ENCODE peak calls at places on chromosome 19, in eight cellular contexts. P, L, X, A, N, G, V and B are unnamed samples.

GRCh38 chr19:8174706-8175105 is 25.3 kb upstream of the FBN3 start:
- DNase-seq in V (peak), L (no peak), N (no peak), G (peak), P (no peak), X (no peak), A (no peak), B (no peak)

GRCh38 chr19:27822336-27822735 is 1390.6 kb downstream of the UQCRFS1 start:
- DNase-seq in P (no peak), N (no peak), A (no peak), G (no peak), L (no peak), V (peak), X (no peak), B (peak)

GRCh38 chr19:46859637-46860124 is 1.1 kb upstream of the ARHGAP35 start:
- DNase-seq in G (peak), N (no peak), V (peak), L (peak), P (no peak), X (peak), A (no peak), B (peak)

GRCh38 chr19:461664-462551 is 1.1 kb upstream of the SHC2 start:
- DNase-seq in N (no peak), L (peak), P (peak), V (no peak), G (no peak), A (no peak), X (no peak), B (no peak)

GRCh38 chr19:5907216-5907615 is 2.5 kb downstream of the VMAC start:
- DNase-seq in N (no peak), X (no peak), V (peak), A (no peak), P (no peak), L (no peak), G (no peak), B (no peak)

GRCh38 chr19:29292146-29292545 is 79.2 kb upstream of the UQCRFS1 start:
- DNase-seq in X (no peak), L (no peak), A (no peak), G (no peak), V (no peak), P (no peak), N (no peak), B (no peak)

GRCh38 chr19:4390862-4391693 is 9.3 kb downstream of the SH3GL1 start:
- DNase-seq in A (no peak), X (no peak), P (no peak), N (no peak), V (peak), L (peak), G (peak), B (no peak)

GRCh38 chr19:11281336-11282049 is 14.5 kb upstream of the TSPAN16 start:
- DNase-seq in X (no peak), V (no peak), P (no peak), L (no peak), G (no peak), N (no peak), A (no peak), B (no peak)

GRCh38 chr19:15268928-15269253 is 36.6 kb upstream of the EPHX3 start:
- DNase-seq in V (no peak), P (no peak), L (no peak), A (no peak), X (no peak), G (no peak), N (no peak), B (no peak)

GRCh38 chr19:4380254-4380727 is 20.1 kb downstream of the SH3GL1 start:
- DNase-seq in X (no peak), G (no peak), V (no peak), L (peak), N (no peak), P (no peak), A (no peak), B (no peak)

GRCh38 chr19:45451181-45451849 is 16.5 kb upstream of the FOSB start:
- DNase-seq in P (no peak), N (no peak), A (peak), V (peak), G (peak), X (peak), L (no peak), B (no peak)

GRCh38 chr19:45499196-45500180 is 1.2 kb downstream of the PPM1N start:
- DNase-seq in L (peak), N (no peak), P (peak), G (peak), V (no peak), X (no peak), A (no peak), B (peak)

GRCh38 chr19:32104465-32105235 is 240.8 kb upstream of the ZNF507 start:
- DNase-seq in V (no peak), N (no peak), G (no peak), A (no peak), X (no peak), P (peak), L (no peak), B (peak)

GRCh38 chr19:2330632-2331284 is 2.3 kb downstream of the SPPL2B start:
- DNase-seq in V (no peak), G (no peak), A (no peak), X (no peak), L (peak), N (no peak), P (no peak), B (no peak)

GRCh38 chr19:46381746-46382345 is 31.5 kb downstream of the CCDC8 start:
- DNase-seq in G (no peak), V (no peak), A (no peak), P (no peak), L (no peak), X (no peak), N (no peak), B (no peak)

GRCh38 chr19:51127032-51127431 is 2.3 kb downstream of the SIGLEC9 start:
- DNase-seq in X (no peak), P (no peak), G (no peak), N (no peak), V (no peak), L (no peak), A (no peak), B (no peak)
- H3K4me3 ChIP-seq in X (no peak), P (no peak), G (no peak), N (no peak), V (no peak), L (no peak), A (no peak), B (no peak)

DNA sequence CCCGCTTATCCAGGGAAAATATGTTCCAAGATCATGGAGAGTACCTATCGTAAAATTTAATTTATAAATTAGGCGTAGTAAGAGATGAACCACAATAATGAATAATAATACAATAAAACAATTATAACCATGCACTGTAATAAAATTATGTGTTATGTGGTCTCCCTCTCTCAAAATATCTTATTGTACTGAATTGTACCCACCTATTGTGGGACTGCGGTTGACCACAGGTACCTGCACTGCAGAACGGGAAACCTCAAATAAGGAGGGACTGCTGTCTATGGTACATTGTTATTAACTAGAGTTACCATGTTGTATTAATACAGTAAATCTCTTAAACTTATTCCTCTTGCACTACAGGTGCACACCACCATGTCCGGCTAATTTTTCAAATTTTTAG is 5.3 kb upstream of the KLK12 start:
- DNase-seq in P (no peak), V (no peak), L (no peak), A (no peak), N (no peak), G (no peak), X (no peak), B (no peak)
- H3K4me3 ChIP-seq in P (no peak), V (no peak), L (no peak), A (no peak), N (no peak), G (no peak), X (no peak), B (no peak)

DNA sequence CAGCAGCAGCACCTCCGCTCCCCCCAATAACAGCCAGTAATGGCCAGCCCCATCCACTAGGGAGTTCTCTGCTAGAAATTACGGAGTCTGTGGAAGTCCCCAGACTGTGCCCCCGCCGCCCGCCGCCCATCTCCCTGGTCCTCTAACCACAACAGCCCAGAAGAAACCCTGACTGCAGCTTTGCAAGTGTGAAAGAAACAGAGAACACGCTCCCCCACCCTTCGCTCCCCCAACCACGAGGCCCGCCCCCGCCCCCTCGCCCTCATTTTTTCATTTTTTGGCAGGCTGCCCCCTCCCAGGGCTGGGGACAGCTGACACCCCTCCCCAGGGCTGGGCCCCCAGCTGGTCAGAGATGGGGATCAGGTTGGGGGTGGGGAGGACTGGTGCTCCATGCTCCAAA is 29.6 kb upstream of the ASF1B start:
- DNase-seq in A (no peak), G (no peak), N (no peak), X (no peak), V (no peak), L (no peak), P (no peak), B (no peak)
- H3K4me3 ChIP-seq in A (no peak), G (no peak), N (no peak), X (no peak), V (no peak), L (no peak), P (no peak), B (no peak)

GRCh38 chr19:12930002-12930645 is 3.4 kb downstream of the FARSA start:
- DNase-seq in G (no peak), P (no peak), A (no peak), V (no peak), L (no peak), N (no peak), X (no peak), B (no peak)
- H3K4me3 ChIP-seq in G (no peak), P (no peak), A (no peak), V (no peak), L (no peak), N (no peak), X (no peak), B (no peak)

DNA sequence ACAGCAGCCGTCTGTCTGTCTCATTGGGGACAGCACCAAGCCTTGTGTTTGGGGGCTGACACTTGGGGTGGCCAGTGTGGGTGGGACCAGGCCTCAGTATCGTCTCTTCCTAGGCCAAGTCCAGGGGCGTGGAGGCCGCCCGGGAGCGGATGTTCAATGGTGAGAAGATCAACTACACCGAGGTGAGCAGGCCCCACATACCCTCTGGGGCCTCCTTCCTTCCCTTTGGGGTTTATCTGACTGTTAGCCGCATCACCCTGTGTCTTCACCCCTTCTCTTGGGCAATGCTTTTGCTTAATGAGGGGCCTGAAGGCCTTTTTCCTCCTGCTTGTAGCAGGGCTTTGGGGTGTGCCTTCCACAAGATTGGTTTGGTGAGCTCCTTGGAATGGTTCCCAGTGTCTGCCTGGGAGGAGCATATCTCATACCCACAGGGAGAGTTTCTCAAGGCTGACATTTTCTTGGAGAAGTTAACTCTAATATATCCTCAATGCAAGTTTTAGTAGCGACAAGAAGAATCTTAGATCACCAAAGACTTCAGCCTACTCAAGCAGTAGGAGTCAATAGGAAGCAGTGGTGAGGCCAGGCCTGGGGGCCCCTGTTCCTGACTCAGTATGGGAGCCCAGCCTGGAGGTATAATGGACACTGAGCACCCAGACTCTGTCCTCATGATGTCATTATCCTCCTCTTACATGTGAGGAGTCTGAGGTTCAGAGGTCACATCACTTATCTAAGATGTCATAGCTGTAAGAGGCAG is 1.9 kb downstream of the GPI start:
- DNase-seq in X (peak), P (no peak), V (peak), G (peak), L (no peak), N (no peak), A (no peak), B (peak)
- H3K4me3 ChIP-seq in X (peak), P (peak), V (no peak), G (peak), L (peak), N (peak), A (peak), B (peak)

DNA sequence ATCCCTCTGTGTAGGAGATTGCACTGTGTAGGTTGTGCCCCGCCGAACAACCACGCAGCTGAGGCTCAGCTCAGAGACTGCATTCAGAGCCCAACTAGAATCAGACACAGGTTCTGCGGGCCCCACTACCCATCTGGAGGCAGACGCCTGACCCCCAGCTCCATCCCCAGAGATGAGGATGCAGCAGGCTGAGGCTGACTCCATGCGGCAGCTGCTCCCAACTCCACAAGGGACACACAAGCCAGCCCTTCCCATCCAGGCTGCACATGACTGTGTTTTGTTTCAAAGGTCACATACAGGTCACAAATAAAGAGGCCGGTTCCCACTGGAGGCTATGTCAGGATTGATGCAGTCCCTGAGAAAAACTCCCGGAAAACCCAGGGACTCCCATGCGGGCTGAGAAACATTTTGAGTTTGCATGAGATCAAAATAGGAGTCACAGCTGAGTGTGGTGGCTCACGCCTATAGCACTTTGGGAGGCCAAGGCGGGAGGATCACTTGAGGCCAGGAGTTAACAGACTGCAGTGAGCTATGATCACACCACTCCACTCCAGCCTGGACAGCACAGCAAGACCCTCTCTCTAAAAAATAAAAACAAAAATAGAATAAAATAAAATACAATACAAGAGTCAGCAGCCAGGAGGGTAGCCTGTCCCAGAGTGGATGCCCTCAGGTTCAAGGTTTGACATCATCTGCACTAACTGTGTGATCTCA is 14.0 kb downstream of the ELL start:
- DNase-seq in V (peak), A (no peak), X (peak), L (peak), N (no peak), P (no peak), G (no peak), B (no peak)
- H3K4me3 ChIP-seq in V (no peak), A (no peak), X (no peak), L (no peak), N (no peak), P (no peak), G (no peak), B (no peak)

GRCh38 chr19:49840321-49840720 is 10.6 kb upstream of the PTOV1 start:
- DNase-seq in L (no peak), G (no peak), P (peak), A (no peak), N (no peak), X (no peak), V (no peak), B (no peak)
- H3K4me3 ChIP-seq in L (no peak), G (no peak), P (no peak), A (no peak), N (no peak), X (no peak), V (no peak), B (no peak)

GRCh38 chr19:55606471-55606787 is 982 bp downstream of the ZNF865 start:
- DNase-seq in V (no peak), P (no peak), G (no peak), L (no peak), A (no peak), X (no peak), N (no peak), B (no peak)
- H3K4me3 ChIP-seq in V (peak), P (peak), G (peak), L (peak), A (peak), X (peak), N (peak), B (peak)

GRCh38 chr19:18610556-18611326 is 1.9 kb upstream of the TMEM59L start:
- DNase-seq in V (no peak), X (no peak), P (no peak), L (no peak), N (no peak), G (no peak), A (no peak), B (no peak)
- H3K4me3 ChIP-seq in V (no peak), X (no peak), P (peak), L (no peak), N (no peak), G (no peak), A (peak), B (no peak)

GRCh38 chr19:54882758-54883157 is 8.7 kb downstream of the FCAR start:
- DNase-seq in L (no peak), V (no peak), G (peak), X (no peak), A (no peak), N (no peak), P (no peak), B (peak)
- H3K4me3 ChIP-seq in L (no peak), V (no peak), G (no peak), X (no peak), A (no peak), N (no peak), P (no peak), B (peak)